ENCODE peak calls at places on chromosome 10, in seven cellular contexts. I is Peyer's patch, E is GM12878, F is thyroid gland, T is dorsolateral prefrontal cortex, G is lung, H is tibial artery. J is an unnamed sample.

GRCh38 chr10:80274396-80275134 is 14.9 kb downstream of the MAT1A start:
- DNase-seq in E (no peak), F (no peak), G (no peak), H (peak; percentile 39), T (no peak), I (no peak), J (no peak)

GRCh38 chr10:63268139-63268797 is 135.1 kb downstream of the NRBF2 start:
- DNase-seq in T (no peak), G (no peak), I (no peak), F (no peak), E (no peak), H (no peak), J (peak; percentile 68)

GRCh38 chr10:110525349-110526260 is 27.9 kb downstream of the DUSP5 start:
- DNase-seq in F (no peak), H (no peak), T (no peak), E (no peak), I (no peak), G (no peak), J (peak; percentile 41)

GRCh38 chr10:133002685-133003084 is 60.3 kb upstream of the CFAP46 start:
- DNase-seq in H (no peak), G (no peak), I (no peak), F (no peak), E (no peak), T (no peak), J (no peak)

GRCh38 chr10:42949287-42949686 is 127.6 kb upstream of the RET start:
- DNase-seq in I (no peak), G (no peak), T (no peak), E (no peak), H (no peak), F (no peak), J (no peak)

GRCh38 chr10:25748509-25748908 is 185.5 kb upstream of the MYO3A start:
- DNase-seq in T (no peak), H (no peak), E (no peak), F (no peak), I (no peak), G (no peak), J (no peak)

GRCh38 chr10:73785721-73786511 is 510 bp downstream of the ZSWIM8 start:
- DNase-seq in I (peak; percentile 47), T (no peak), G (peak; percentile 51), H (no peak), E (no peak), F (peak; percentile 52), J (peak; percentile 40)

GRCh38 chr10:75106242-75106641 is 5.2 kb upstream of the SAMD8 start:
- DNase-seq in T (no peak), H (peak; percentile 31), F (no peak), I (no peak), G (no peak), E (no peak), J (no peak)

GRCh38 chr10:89414879-89415821 is 782 bp downstream of the IFIT5 start:
- DNase-seq in I (peak; percentile 72), H (peak; percentile 73), G (peak; percentile 39), E (no peak), F (peak; percentile 51), T (peak; percentile 42), J (peak; percentile 22)

GRCh38 chr10:119940487-119940886 is 48.0 kb downstream of the SEC23IP start:
- DNase-seq in I (no peak), T (no peak), F (no peak), H (no peak), G (no peak), E (no peak), J (peak; percentile 25)

GRCh38 chr10:98486421-98486820 is 39.7 kb upstream of the HPS1 start:
- DNase-seq in E (no peak), H (no peak), G (no peak), F (no peak), T (no peak), I (no peak), J (peak; percentile 43)

GRCh38 chr10:51326174-51326573 is 251.9 kb downstream of the PRKG1 start:
- DNase-seq in F (no peak), H (no peak), I (no peak), E (no peak), G (no peak), T (no peak), J (no peak)

GRCh38 chr10:16565604-16566003 is 43.9 kb upstream of the C1QL3 start:
- DNase-seq in H (no peak), F (no peak), I (no peak), G (no peak), E (no peak), T (no peak), J (peak; percentile 11)

GRCh38 chr10:119447421-119447820 is 95.1 kb downstream of the RGS10 start:
- DNase-seq in I (no peak), H (no peak), F (no peak), G (no peak), E (no peak), T (no peak), J (no peak)

GRCh38 chr10:129040377-129040776 is 426.7 kb upstream of the MGMT start:
- DNase-seq in F (no peak), H (no peak), I (no peak), E (no peak), T (no peak), G (no peak), J (no peak)

GRCh38 chr10:44801383-44802327 is 109.5 kb upstream of the TMEM72 start:
- DNase-seq in I (peak; percentile 22), G (peak; percentile 93), F (peak; percentile 99), H (peak; percentile 91), E (no peak), T (no peak), J (peak; percentile 98)

GRCh38 chr10:28991326-28991725 is 297.5 kb upstream of the LYZL1 start:
- DNase-seq in H (peak; percentile 78), E (no peak), I (no peak), G (peak; percentile 42), F (no peak), T (no peak), J (peak; percentile 33)

GRCh38 chr10:29998142-29998808 is 61.1 kb downstream of the JCAD start:
- DNase-seq in I (peak; percentile 56), G (peak; percentile 81), H (peak; percentile 87), E (peak; percentile 30), T (peak; percentile 41), F (peak; percentile 80), J (peak; percentile 90)

GRCh38 chr10:27240212-27240890 is at the start of gene ACBD5:
- DNase-seq in I (peak; percentile 88), E (peak; percentile 28), G (peak; percentile 93), T (peak; percentile 77), H (peak; percentile 97), F (peak; percentile 93), J (peak; percentile 88)

GRCh38 chr10:109287858-109288257 is 635.5 kb downstream of the XPNPEP1 start:
- DNase-seq in F (no peak), H (no peak), T (no peak), E (no peak), I (no peak), G (no peak), J (no peak)

GRCh38 chr10:112503643-112504042 is 56.6 kb downstream of the VTI1A start:
- DNase-seq in T (no peak), F (no peak), H (no peak), G (no peak), E (no peak), I (no peak), J (no peak)

DNA sequence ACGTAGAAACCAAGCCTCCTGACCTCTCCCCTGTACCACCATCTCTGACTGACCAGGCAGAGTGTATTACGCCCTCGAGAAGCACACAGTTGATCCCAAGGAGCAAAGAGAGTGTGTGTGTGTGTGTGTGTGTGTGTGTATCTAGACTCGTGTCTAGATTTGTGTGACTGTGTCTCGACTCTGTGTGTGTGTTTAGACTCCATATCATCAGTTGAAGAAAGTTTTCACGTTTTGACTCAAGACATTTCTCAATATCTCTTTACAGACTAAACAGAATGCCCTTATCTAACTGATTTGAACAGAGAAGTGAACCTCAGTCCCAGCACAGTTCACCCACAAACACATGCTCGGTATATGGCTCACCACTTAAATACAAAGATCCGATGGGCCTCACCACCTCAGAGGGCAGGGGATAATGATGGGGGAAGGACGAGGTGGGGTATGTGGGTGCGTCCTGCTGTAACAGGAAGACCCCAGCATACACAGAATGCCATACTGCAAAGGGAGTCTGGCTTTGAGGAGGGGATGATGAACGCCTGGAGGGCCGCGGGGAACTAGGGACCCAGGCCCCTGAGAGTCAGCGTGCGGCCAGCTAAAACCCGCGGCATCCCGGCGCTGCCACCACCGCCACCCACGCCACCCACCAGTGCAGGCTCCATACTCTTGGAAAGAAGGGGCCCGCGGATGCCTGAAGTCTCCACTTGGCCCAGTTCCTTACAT is 780 bp downstream of the ALDH18A1 start:
- DNase-seq in G (no peak), T (no peak), E (peak; percentile 15), I (no peak), F (no peak), H (peak; percentile 66), J (peak; percentile 35)
- H3K27ac ChIP-seq in G (peak overlapping the region; percentile 55), T (no peak overlapping the region), E (peak overlapping the region; percentile 78), I (peak overlapping the region; percentile 67), F (peak overlapping the region; percentile 52), H (peak overlapping the region; percentile 80), J (peak overlapping the region; percentile 57)

GRCh38 chr10:61399386-61399785 is 53.8 kb downstream of the TMEM26 start:
- DNase-seq in G (no peak), E (no peak), T (no peak), I (no peak), F (no peak), H (no peak), J (no peak)
- H3K27ac ChIP-seq in G (no peak overlapping the region), E (no peak overlapping the region), T (no peak overlapping the region), I (no peak overlapping the region), F (no peak overlapping the region), H (no peak overlapping the region), J (peak overlapping the region; percentile 84)

GRCh38 chr10:82827901-82828300 is 952.9 kb downstream of the NRG3 start:
- DNase-seq in T (no peak), I (no peak), G (no peak), E (no peak), F (no peak), H (no peak), J (no peak)
- H3K27ac ChIP-seq in T (no peak overlapping the region), I (no peak overlapping the region), G (no peak overlapping the region), E (no peak overlapping the region), F (no peak overlapping the region), H (no peak overlapping the region), J (no peak overlapping the region)

DNA sequence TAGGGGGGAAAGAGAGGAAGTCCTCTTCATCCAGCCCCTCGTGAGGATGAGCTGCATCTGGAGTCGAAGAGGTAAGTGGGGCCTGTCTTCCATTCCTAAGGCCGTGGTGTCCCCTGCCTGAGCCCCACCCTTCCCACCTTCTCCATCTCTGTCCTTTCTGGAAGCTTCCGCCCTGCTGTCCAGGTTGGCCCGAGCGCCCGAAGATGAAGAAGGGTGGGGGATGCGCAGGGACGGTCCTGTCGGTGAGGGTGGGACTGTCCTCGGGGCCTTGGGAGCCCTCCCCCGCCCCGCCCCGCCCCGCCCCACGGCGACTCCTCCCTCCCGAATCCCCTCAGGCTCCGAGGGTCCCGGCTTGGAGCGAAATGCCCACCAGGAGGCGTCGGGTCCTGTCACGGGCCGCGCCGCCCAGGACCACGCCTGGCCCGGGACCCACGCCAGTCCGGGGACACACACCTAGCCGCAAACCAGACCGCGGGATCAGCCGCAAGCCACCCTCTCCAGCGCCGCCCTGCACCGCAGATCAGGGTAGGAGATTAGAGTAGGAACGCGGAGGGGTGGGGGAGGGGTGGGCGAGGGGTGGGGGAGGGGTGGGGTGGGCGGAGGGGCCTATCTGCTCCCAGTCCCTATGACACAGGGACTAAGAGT is 15.3 kb downstream of the GPRIN2 start:
- DNase-seq in H (peak; percentile 67), F (peak; percentile 59), I (no peak), E (no peak), T (no peak), G (no peak), J (peak; percentile 51)
- H3K27ac ChIP-seq in H (no peak overlapping the region), F (no peak overlapping the region), I (no peak overlapping the region), E (no peak overlapping the region), T (no peak overlapping the region), G (peak overlapping the region; percentile 27), J (no peak overlapping the region)

GRCh38 chr10:103479135-103479534 is at the start of gene CALHM3:
- DNase-seq in F (no peak), I (no peak), T (no peak), G (no peak), E (no peak), H (no peak), J (no peak)
- H3K27ac ChIP-seq in F (no peak within 1 kb of the TSS), I (no peak within 1 kb of the TSS), T (no peak within 1 kb of the TSS), G (no peak within 1 kb of the TSS), E (no peak within 1 kb of the TSS), H (no peak within 1 kb of the TSS), J (no peak within 1 kb of the TSS)